ENCODE peak calls at places on chromosomes 6 and 20, in five cellular contexts. C, S, Y, Z and X are unnamed samples.

GRCh38 chr6:44275749-44276648 is 5.7 kb downstream of the TMEM151B start:
- DNase-seq in C (peak), Z (peak), S (no peak), Y (no peak), X (no peak)

GRCh38 chr6:105793132-105793531 is 293.0 kb upstream of the PRDM1 start:
- DNase-seq in Z (no peak), C (no peak), Y (no peak), S (no peak), X (peak)

GRCh38 chr20:37976862-37977261 is 56.4 kb downstream of the TTI1 start:
- DNase-seq in Z (no peak), S (no peak), Y (no peak), C (no peak), X (no peak)

GRCh38 chr20:14291502-14291901 is 45.9 kb downstream of the FLRT3 start:
- DNase-seq in Y (no peak), S (no peak), C (no peak), Z (no peak), X (no peak)

GRCh38 chr6:134446228-134446848 is 128.4 kb upstream of the SGK1 start:
- DNase-seq in C (no peak), S (peak), Y (no peak), Z (no peak), X (peak)

GRCh38 chr6:52213127-52213526 is 27.0 kb downstream of the IL17A start:
- DNase-seq in Z (no peak), C (peak), S (no peak), Y (no peak), X (no peak)

GRCh38 chr6:86856937-86857563 is 80.3 kb upstream of the HTR1E start:
- DNase-seq in S (peak), C (peak), Z (no peak), Y (peak), X (peak)

GRCh38 chr20:19934792-19935491 is 82.2 kb upstream of the NAA20 start:
- DNase-seq in Z (peak), C (no peak), Y (no peak), S (peak), X (peak)

GRCh38 chr6:108277295-108277694 is 16.5 kb upstream of the SNX3 start:
- DNase-seq in S (no peak), Y (no peak), Z (no peak), C (no peak), X (no peak)

GRCh38 chr6:134979142-134979541 is 29.2 kb upstream of the ALDH8A1 start:
- DNase-seq in S (no peak), C (peak), Z (no peak), Y (no peak), X (no peak)

GRCh38 chr6:39225543-39225942 is 3.7 kb downstream of the KCNK5 start:
- DNase-seq in Y (no peak), C (no peak), S (no peak), Z (no peak), X (no peak)

GRCh38 chr6:136562211-136562610 is 12.0 kb upstream of the MAP7 start:
- DNase-seq in S (no peak), Y (no peak), Z (no peak), C (no peak), X (no peak)

GRCh38 chr20:56624786-56625681 is 4.1 kb upstream of the TFAP2C start:
- DNase-seq in Z (no peak), Y (no peak), S (no peak), C (peak), X (no peak)

GRCh38 chr6:158754738-158755137 is 64.4 kb downstream of the EZR start:
- DNase-seq in S (no peak), Y (no peak), Z (no peak), C (no peak), X (no peak)

GRCh38 chr6:25903467-25904099 is 26.9 kb downstream of the SLC17A2 start:
- DNase-seq in Z (no peak), C (no peak), Y (no peak), S (no peak), X (no peak)